ENCODE peak calls at places on chromosomes 4 and X, in five cellular contexts. O, A, B, D and L are unnamed samples.

GRCh38 chr4:139651282-139652194 is 14.1 kb upstream of the MGST2 start:
- DNase-seq in B (peak; percentile 74), O (peak; percentile 53), D (peak; percentile 72), A (peak; percentile 80), L (peak; percentile 68)

GRCh38 chr4:159016527-159017137 is 86.2 kb upstream of the RAPGEF2 start:
- DNase-seq in O (peak; percentile 6), D (no peak), B (peak; percentile 25), A (peak; percentile 74), L (no peak)

GRCh38 chrX:113644426-113644825 is 803.8 kb upstream of the AMOT start:
- DNase-seq in B (peak; percentile 43), D (no peak), O (no peak), A (peak; percentile 37), L (peak; percentile 0)

GRCh38 chr4:77893451-77893850 is 30.8 kb downstream of the MRPL1 start:
- DNase-seq in A (no peak), D (no peak), O (peak; percentile 16), B (no peak), L (no peak)

GRCh38 chr4:6923507-6923906 is 13.9 kb downstream of the TBC1D14 start:
- DNase-seq in O (no peak), B (no peak), D (no peak), A (no peak), L (no peak)

GRCh38 chrX:20320461-20321159 is 53.9 kb upstream of the RPS6KA3 start:
- DNase-seq in B (no peak), O (peak; percentile 19), D (no peak), A (no peak), L (no peak)

GRCh38 chr4:111127842-111128241 is 505.0 kb upstream of the PITX2 start:
- DNase-seq in B (no peak), A (no peak), D (no peak), O (no peak), L (no peak)

GRCh38 chrX:15564981-15565579 is 35.7 kb downstream of the ACE2 start:
- DNase-seq in D (peak; percentile 13), O (peak; percentile 2), A (peak; percentile 55), B (peak; percentile 57), L (peak; percentile 76)

GRCh38 chrX:45801554-45801953 is 600.9 kb upstream of the DIPK2B start:
- DNase-seq in O (no peak), B (peak; percentile 67), D (no peak), A (peak; percentile 49), L (peak; percentile 59)

GRCh38 chr4:147160908-147161513 is 215.3 kb upstream of the TTC29 start:
- DNase-seq in A (peak; percentile 75), O (peak; percentile 34), D (no peak), B (peak; percentile 66), L (peak; percentile 64)

GRCh38 chrX:22742174-22742573 is 257.6 kb upstream of the DDX53 start:
- DNase-seq in D (no peak), O (no peak), A (peak; percentile 17), B (peak; percentile 52), L (peak; percentile 22)

GRCh38 chrX:123489011-123489410 is 243.8 kb downstream of the THOC2 start:
- DNase-seq in B (no peak), O (no peak), D (no peak), A (peak; percentile 3), L (no peak)